ENCODE peak calls at places on chromosomes 7 and 10, in four cellular contexts. Z, Y, L and P are unnamed samples. For H3K27me3, the result is how much of the 10 kb centered on the place peaks cover.

GRCh38 chr10:396535-397220 is 261.4 kb downstream of the ZMYND11 start:
- DNase-seq in Z (no peak), Y (no peak), L (no peak), P (no peak)

GRCh38 chr10:51074238-51075028 is at the start of gene PRKG1:
- DNase-seq in Z (peak), Y (peak), L (peak), P (peak)

GRCh38 chr7:90957883-90958282 is 306.4 kb upstream of the FZD1 start:
- DNase-seq in Z (no peak), Y (no peak), L (no peak), P (no peak)

GRCh38 chr7:135744938-135745701 is 3.5 kb downstream of the FAM180A start:
- DNase-seq in Z (peak), Y (no peak), L (no peak), P (peak)

GRCh38 chr10:132872658-132873057 is 69.7 kb downstream of the CFAP46 start:
- DNase-seq in Z (no peak), Y (no peak), L (no peak), P (no peak)

GRCh38 chr10:75186310-75186709 is 24.3 kb upstream of the VDAC2 start:
- DNase-seq in Z (no peak), Y (no peak), L (no peak), P (no peak)

GRCh38 chr7:87067788-87068187 is 8.3 kb upstream of the ELAPOR2 start:
- DNase-seq in Z (no peak), Y (no peak), L (no peak), P (no peak)

GRCh38 chr7:70347880-70348279 is 749.6 kb downstream of the AUTS2 start:
- DNase-seq in Z (no peak), Y (no peak), L (no peak), P (no peak)

GRCh38 chr7:104264281-104264680 is 56.5 kb upstream of the ORC5 start:
- DNase-seq in Z (peak), Y (no peak), L (no peak), P (peak)

GRCh38 chr10:72665925-72666324 is 26.0 kb upstream of the MCU start:
- DNase-seq in Z (peak), Y (no peak), L (no peak), P (no peak)

GRCh38 chr10:13776861-13777301 is 190.1 kb downstream of the PRPF18 start:
- DNase-seq in Z (peak), Y (no peak), L (no peak), P (peak)

GRCh38 chr7:87000344-87000743 is 59.1 kb downstream of the ELAPOR2 start:
- DNase-seq in Z (no peak), Y (no peak), L (no peak), P (no peak)

GRCh38 chr7:921581-922333 is 32.7 kb downstream of the ADAP1 start:
- DNase-seq in Z (no peak), Y (no peak), L (no peak), P (no peak)

GRCh38 chr7:46165281-46165680 is 244.2 kb upstream of the IGFBP3 start:
- DNase-seq in Z (peak), Y (no peak), L (no peak), P (peak)

GRCh38 chr10:95513941-95514392 is 47.2 kb downstream of the SORBS1 start:
- DNase-seq in Z (peak), Y (no peak), L (no peak), P (no peak)

GRCh38 chr7:128154519-128154918 is 86.6 kb upstream of the LEP start:
- DNase-seq in Z (no peak), Y (no peak), L (no peak), P (no peak)

GRCh38 chr7:130397056-130397455 is 16.8 kb downstream of the CPA1 start:
- DNase-seq in Z (no peak), Y (no peak), L (no peak), P (no peak)

GRCh38 chr10:52452600-52453493 is 138.8 kb downstream of the DKK1 start:
- DNase-seq in Z (no peak), Y (no peak), L (no peak), P (no peak)

GRCh38 chr10:88004451-88004850 is 141.0 kb downstream of the PTEN start:
- DNase-seq in Z (peak), Y (no peak), L (no peak), P (peak)

GRCh38 chr10:78986419-78986818 is 82.3 kb upstream of the ZMIZ1 start:
- DNase-seq in Z (peak), Y (no peak), L (no peak), P (no peak)

GRCh38 chr7:5665106-5666025 is 116.1 kb downstream of the RNF216 start:
- DNase-seq in Z (peak), Y (peak), L (peak), P (peak)

GRCh38 chr7:27900006-27900405 is 160.0 kb downstream of the TAX1BP1 start:
- DNase-seq in Z (no peak), Y (no peak), L (no peak), P (no peak)

GRCh38 chr10:8034666-8035640 is 19.5 kb upstream of the GATA3 start:
- DNase-seq in Z (no peak), Y (no peak), L (no peak), P (no peak)

GRCh38 chr10:8036521-8037198 is 17.8 kb upstream of the GATA3 start:
- DNase-seq in Z (no peak), Y (no peak), L (no peak), P (no peak)

GRCh38 chr10:8035641-8036520 is 18.6 kb upstream of the GATA3 start:
- DNase-seq in Z (no peak), Y (no peak), L (no peak), P (no peak)

GRCh38 chr10:8032558-8032957 is 21.9 kb upstream of the GATA3 start:
- DNase-seq in Z (no peak), Y (no peak), L (no peak), P (no peak)

DNA sequence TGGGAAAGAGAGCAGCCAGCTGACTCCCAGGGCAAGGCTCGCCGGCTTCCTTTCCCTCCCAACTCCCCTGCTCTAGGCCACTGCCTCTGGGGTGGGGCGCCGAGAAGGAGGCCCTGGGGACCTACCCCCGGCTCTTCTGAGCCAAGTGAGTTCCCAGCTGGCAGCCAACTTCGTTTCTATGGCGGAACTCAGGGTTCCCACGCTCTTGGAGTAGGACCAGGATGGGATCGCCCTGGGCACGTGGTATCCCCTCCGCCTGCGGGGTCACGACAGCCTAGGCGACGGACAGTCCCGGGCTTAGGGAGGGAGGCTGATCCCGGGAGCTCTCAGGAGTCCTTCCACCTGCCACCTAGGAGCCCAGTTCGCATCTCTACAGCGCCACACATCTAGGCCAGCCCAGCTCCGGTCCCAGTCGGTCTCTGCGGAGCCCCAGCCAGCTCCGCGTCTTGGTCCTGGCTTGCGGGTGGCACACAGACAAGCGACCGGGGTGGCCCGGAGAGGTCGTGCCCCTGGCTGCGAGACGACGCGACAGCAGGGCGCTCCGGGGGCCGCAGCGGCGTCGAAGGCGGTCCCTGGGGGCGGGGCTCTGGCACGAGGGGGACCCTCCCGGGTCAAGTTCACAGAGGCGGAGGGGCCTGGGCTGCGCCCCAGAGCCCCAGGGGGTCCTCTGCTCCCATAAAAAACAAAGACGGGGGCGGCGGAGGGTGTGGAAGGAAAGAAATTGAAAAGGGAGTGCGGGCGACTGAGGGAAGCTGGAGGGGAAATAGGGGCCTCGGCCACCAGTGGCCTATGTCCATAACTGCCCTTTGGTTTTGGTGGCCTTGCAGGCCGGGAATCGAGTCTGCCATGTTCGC is 20.4 kb upstream of the GATA3 start:
- DNase-seq in Z (no peak), Y (no peak), L (no peak), P (no peak)
- H3K27ac ChIP-seq in Z (no peak), Y (no peak), L (no peak), P (no peak)

GRCh38 chr10:124094419-124094785 is 1.0 kb upstream of the CHST15 start:
- DNase-seq in Z (no peak), Y (no peak), L (no peak), P (no peak)
- H3K27me3 ChIP-seq in Z (under half), Y (under half), L (under half), P (under half)

GRCh38 chr7:101243786-101244384 is 996 bp downstream of the FIS1 start:
- DNase-seq in Z (no peak), Y (no peak), L (no peak), P (peak)

GRCh38 chr7:101248276-101248675 is 3.4 kb upstream of the FIS1 start:
- DNase-seq in Z (no peak), Y (no peak), L (no peak), P (no peak)

GRCh38 chr7:101241015-101241363 is 3.4 kb upstream of the CLDN15 start:
- DNase-seq in Z (no peak), Y (no peak), L (no peak), P (no peak)

GRCh38 chr7:101245147-101245668 is 327 bp upstream of the FIS1 start:
- DNase-seq in Z (no peak), Y (no peak), L (no peak), P (no peak)

DNA sequence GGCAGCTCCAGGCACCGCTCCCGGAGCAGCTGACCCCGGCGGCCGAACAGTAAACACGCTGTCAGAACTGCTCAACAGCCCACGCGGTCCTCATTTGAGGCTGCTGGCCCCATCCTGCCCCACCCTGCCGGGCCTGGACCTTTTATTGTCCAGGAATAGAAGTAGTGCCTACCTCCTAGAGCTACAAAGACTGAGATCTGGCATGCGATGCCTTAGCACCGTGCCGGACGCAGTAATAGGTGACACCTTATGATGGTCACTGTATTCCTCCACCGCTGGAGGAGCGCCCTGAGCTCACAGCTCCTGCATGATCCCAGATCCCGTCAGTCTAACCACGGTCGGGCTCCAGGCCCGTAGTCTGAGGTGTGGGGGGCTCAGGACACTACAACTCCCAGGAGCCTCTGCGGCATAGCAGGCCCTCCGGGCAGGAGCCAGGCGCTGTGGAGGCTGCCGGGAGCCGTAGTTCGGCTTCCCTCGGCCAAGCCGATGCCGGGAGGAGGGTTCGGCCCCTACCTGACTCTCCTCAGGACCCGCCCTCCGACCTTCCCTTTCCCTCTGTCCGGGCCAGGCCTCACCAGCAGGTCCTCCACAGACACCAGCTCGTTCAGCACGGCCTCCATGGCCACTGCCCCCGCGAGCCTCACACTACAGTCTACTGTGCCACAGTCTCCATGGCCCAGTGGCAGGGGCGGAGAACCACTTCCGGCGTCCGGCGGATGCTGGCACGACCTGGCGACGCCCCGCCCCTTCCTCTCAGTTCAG is at the start of gene FIS1:
- DNase-seq in Z (peak), Y (peak), L (peak), P (peak)
- TF ChIP-seq CTCF in Z (no peak), Y (peak), L (no peak), P (peak)

GRCh38 chr7:37039131-37039719 is 314.9 kb upstream of the AOAH start:
- DNase-seq in Z (no peak), Y (no peak), L (no peak), P (no peak)
- H3K27ac ChIP-seq in Z (no peak), Y (no peak), L (no peak), P (no peak)

DNA sequence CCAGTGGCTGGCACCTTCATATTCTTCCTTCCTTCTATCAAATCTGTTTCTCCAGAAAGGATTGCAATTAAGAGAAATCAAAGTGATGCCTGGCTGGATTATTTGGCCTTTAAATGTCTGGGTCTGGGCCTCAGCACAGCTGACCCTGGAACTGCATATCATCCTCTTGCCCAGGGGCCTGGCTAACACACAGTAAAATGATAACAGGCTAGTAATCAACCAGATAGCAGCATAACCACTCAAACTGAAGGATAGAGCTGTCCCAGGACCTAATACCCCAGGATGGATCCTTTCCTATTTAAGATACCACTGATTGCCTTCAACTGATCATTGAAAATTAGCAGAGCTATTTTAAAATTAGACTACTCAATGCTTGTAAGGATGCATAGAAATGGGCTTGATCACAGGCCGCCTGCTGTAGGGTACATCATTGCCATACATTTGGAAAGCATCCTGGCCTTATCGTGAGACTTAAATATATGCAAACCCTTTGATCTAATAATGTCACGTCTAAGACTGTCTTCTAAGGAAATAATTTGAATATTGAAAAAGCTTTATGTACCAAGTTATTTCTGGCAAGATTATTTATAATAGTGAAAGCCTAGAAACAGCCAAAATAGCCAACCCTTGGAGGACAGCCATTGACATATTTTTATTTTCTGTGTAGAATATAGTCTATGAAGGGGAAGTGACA is 144.0 kb upstream of the CHST15 start:
- DNase-seq in Z (no peak), Y (no peak), L (no peak), P (no peak)
- H3K27me3 ChIP-seq in Z (under half), Y (under half), L (under half), P (under half)

GRCh38 chr10:89643812-89644690 is 991 bp downstream of the PANK1 start:
- DNase-seq in Z (peak), Y (peak), L (peak), P (peak)
- TF ChIP-seq CTCF in Z (no peak), Y (no peak), L (peak), P (no peak)

GRCh38 chr10:70616761-70617160 is 14.2 kb upstream of the PRF1 start:
- DNase-seq in Z (no peak), Y (no peak), L (no peak), P (no peak)
- H3K27ac ChIP-seq in Z (no peak), Y (no peak), L (no peak), P (no peak)